ENCODE peak calls at places on chromosome 18, in seven cellular contexts. T is ovary, V is GM23248, R is IMR-90, Q is neuronal stem cell, K is tibial nerve, H is spleen. D is an unnamed sample.

GRCh38 chr18:39870586-39870985 is 2084.4 kb upstream of the PIK3C3 start:
- DNase-seq in T (no peak), V (no peak), R (no peak), Q (no peak), K (no peak), H (no peak), D (no peak)

GRCh38 chr18:4284528-4284927 is 170.6 kb downstream of the DLGAP1 start:
- DNase-seq in T (no peak), V (no peak), R (no peak), Q (no peak), K (no peak), H (no peak), D (no peak)

GRCh38 chr18:22921762-22922161 is 11.4 kb upstream of the RBBP8 start:
- DNase-seq in T (no peak), V (no peak), R (no peak), Q (no peak), K (no peak), H (no peak), D (no peak)

GRCh38 chr18:32707153-32707552 is 65.7 kb downstream of the KLHL14 start:
- DNase-seq in T (no peak), V (no peak), R (no peak), Q (no peak), K (no peak), H (no peak), D (no peak)

GRCh38 chr18:710418-711300 is 1.8 kb downstream of the ENOSF1 start:
- DNase-seq in T (no peak), V (no peak), R (no peak), Q (no peak), K (no peak), H (no peak), D (no peak)

GRCh38 chr18:48833701-48834394 is 116.9 kb downstream of the SMAD7 start:
- DNase-seq in T (no peak), V (no peak), R (peak; percentile 23), Q (no peak), K (no peak), H (peak; percentile 87), D (peak; percentile 54)

GRCh38 chr18:32209685-32210445 is 20.0 kb downstream of the MEP1B start:
- DNase-seq in T (no peak), V (no peak), R (no peak), Q (no peak), K (no peak), H (no peak), D (no peak)

GRCh38 chr18:45962866-45963265 is 4.3 kb downstream of the EPG5 start:
- DNase-seq in T (no peak), V (peak; percentile 82), R (peak; percentile 81), Q (no peak), K (no peak), H (no peak), D (no peak)

GRCh38 chr18:24995056-24995455 is 356.9 kb downstream of the ZNF521 start:
- DNase-seq in T (no peak), V (peak; percentile 81), R (peak; percentile 83), Q (no peak), K (no peak), H (no peak), D (no peak)

GRCh38 chr18:31860488-31860887 is 82.4 kb downstream of the TRAPPC8 start:
- DNase-seq in T (no peak), V (no peak), R (no peak), Q (no peak), K (no peak), H (no peak), D (no peak)

GRCh38 chr18:1564793-1565192 is 660.1 kb downstream of the ADCYAP1 start:
- DNase-seq in T (no peak), V (no peak), R (no peak), Q (no peak), K (no peak), H (no peak), D (no peak)

GRCh38 chr18:2173464-2173863 is 397.8 kb downstream of the METTL4 start:
- DNase-seq in T (no peak), V (peak; percentile 55), R (peak; percentile 48), Q (no peak), K (no peak), H (no peak), D (no peak)

GRCh38 chr18:5500158-5500939 is 43.4 kb downstream of the EPB41L3 start:
- DNase-seq in T (no peak), V (no peak), R (no peak), Q (no peak), K (no peak), H (no peak), D (no peak)

GRCh38 chr18:68121308-68121707 is 593.6 kb downstream of the TMX3 start:
- DNase-seq in T (no peak), V (no peak), R (peak; percentile 0), Q (no peak), K (no peak), H (no peak), D (no peak)

GRCh38 chr18:32470136-32470712 is 458 bp downstream of the GAREM1 start:
- DNase-seq in T (peak; percentile 48), V (peak; percentile 63), R (peak; percentile 17), Q (peak; percentile 23), K (no peak), H (peak; percentile 80), D (peak; percentile 83)

GRCh38 chr18:43341014-43341413 is 63.7 kb upstream of the SYT4 start:
- DNase-seq in T (no peak), V (no peak), R (no peak), Q (no peak), K (no peak), H (no peak), D (no peak)

GRCh38 chr18:45839415-45840395 is 14.2 kb downstream of the SIGLEC15 start:
- DNase-seq in T (no peak), V (peak; percentile 90), R (peak; percentile 80), Q (no peak), K (no peak), H (peak; percentile 69), D (no peak)

GRCh38 chr18:72427721-72428120 is 116.4 kb downstream of the CBLN2 start:
- DNase-seq in T (no peak), V (peak; percentile 0), R (peak; percentile 1), Q (no peak), K (no peak), H (no peak), D (no peak)

GRCh38 chr18:10705786-10706185 is 180.0 kb downstream of the NAPG start:
- DNase-seq in T (no peak), V (no peak), R (no peak), Q (no peak), K (no peak), H (no peak), D (no peak)

GRCh38 chr18:50816767-50817166 is 3.0 kb downstream of the MRO start:
- DNase-seq in T (no peak), V (no peak), R (no peak), Q (no peak), K (no peak), H (no peak), D (no peak)

GRCh38 chr18:47929681-47930085 is 776 bp downstream of the SMAD2 start:
- DNase-seq in T (no peak), V (peak; percentile 73), R (peak; percentile 45), Q (no peak), K (peak; percentile 10), H (no peak), D (no peak)

GRCh38 chr18:3703732-3704176 is 253.8 kb downstream of the TGIF1 start:
- DNase-seq in T (peak; percentile 63), V (peak; percentile 80), R (peak; percentile 73), Q (peak; percentile 65), K (peak; percentile 71), H (no peak), D (peak; percentile 83)

GRCh38 chr18:10207682-10208081 is 246.8 kb upstream of the APCDD1 start:
- DNase-seq in T (no peak), V (no peak), R (no peak), Q (no peak), K (no peak), H (no peak), D (no peak)

GRCh38 chr18:7116832-7117389 is 686 bp downstream of the LAMA1 start:
- DNase-seq in T (no peak), V (peak; percentile 47), R (no peak), Q (peak; percentile 56), K (no peak), H (no peak), D (peak; percentile 75)

GRCh38 chr18:9106094-9106493 is 3.6 kb downstream of the NDUFV2 start:
- DNase-seq in T (no peak), V (no peak), R (no peak), Q (no peak), K (no peak), H (no peak), D (no peak)
- H3K4me1 ChIP-seq in T (peaks cover 9% of the 10 kb centered on the region), V (peaks cover 63% of the 10 kb centered on the region), R (peaks cover 9% of the 10 kb centered on the region), Q (peaks cover 25% of the 10 kb centered on the region), K (peaks cover 62% of the 10 kb centered on the region), H (peaks cover 80% of the 10 kb centered on the region), D (peaks cover 8% of the 10 kb centered on the region)

GRCh38 chr18:11885278-11885991 is 22.7 kb downstream of the MPPE1 start:
- DNase-seq in T (no peak), V (no peak), R (no peak), Q (no peak), K (no peak), H (no peak), D (no peak)
- H3K36me3 ChIP-seq in T (no peaks in the 10 kb centered on the region), V (no peaks in the 10 kb centered on the region), R (peaks cover 33% of the 10 kb centered on the region), Q (peaks cover 6% of the 10 kb centered on the region), K (peaks cover 23% of the 10 kb centered on the region), H (no peaks in the 10 kb centered on the region), D (peaks cover 3% of the 10 kb centered on the region)

GRCh38 chr18:77821892-77822291 is 572.2 kb downstream of the GALR1 start:
- DNase-seq in T (no peak), V (no peak), R (no peak), Q (no peak), K (no peak), H (no peak), D (no peak)
- H3K4me1 ChIP-seq in T (no peaks in the 10 kb centered on the region), V (no peaks in the 10 kb centered on the region), R (no peaks in the 10 kb centered on the region), Q (no peaks in the 10 kb centered on the region), K (no peaks in the 10 kb centered on the region), H (no peaks in the 10 kb centered on the region), D (no peaks in the 10 kb centered on the region)

GRCh38 chr18:58386780-58387179 is 242.1 kb downstream of the ALPK2 start:
- DNase-seq in T (no peak), V (no peak), R (no peak), Q (no peak), K (no peak), H (no peak), D (no peak)
- H3K36me3 ChIP-seq in T (no peaks in the 10 kb centered on the region), V (no peaks in the 10 kb centered on the region), R (peaks cover 6% of the 10 kb centered on the region), Q (peaks cover 12% of the 10 kb centered on the region), K (no peaks in the 10 kb centered on the region), H (no peaks in the 10 kb centered on the region), D (no peaks in the 10 kb centered on the region)